ENCODE peak calls at places on chromosome 17, in six cellular contexts. H is astrocyte of the cerebellum, I is ovary, V is astrocyte of the spinal cord, Z is testis, B is keratinocyte. J is an unnamed sample.

GRCh38 chr17:41394254-41395016 is 3.0 kb downstream of the KRT31 start:
- DNase-seq in H (no peak), I (no peak), V (no peak), Z (no peak), B (peak), J (no peak)

GRCh38 chr17:39739020-39739884 is 1.5 kb downstream of the GRB7 start:
- DNase-seq in H (no peak), I (peak), V (no peak), Z (peak), B (peak), J (no peak)

GRCh38 chr17:17403899-17404576 is 72.8 kb upstream of the MED9 start:
- DNase-seq in H (no peak), I (no peak), V (no peak), Z (no peak), B (no peak), J (no peak)

GRCh38 chr17:78622491-78623265 is 45.5 kb upstream of the DNAH17 start:
- DNase-seq in H (no peak), I (no peak), V (no peak), Z (no peak), B (no peak), J (no peak)

GRCh38 chr17:6023452-6023851 is 46.7 kb upstream of the WSCD1 start:
- DNase-seq in H (no peak), I (no peak), V (no peak), Z (no peak), B (no peak), J (no peak)

GRCh38 chr17:77772899-77773358 is 185.6 kb upstream of the TNRC6C start:
- DNase-seq in H (no peak), I (no peak), V (no peak), Z (no peak), B (no peak), J (no peak)

GRCh38 chr17:32283745-32284207 is 18.1 kb downstream of the RHBDL3 start:
- DNase-seq in H (no peak), I (peak), V (no peak), Z (peak), B (no peak), J (peak)

GRCh38 chr17:2054740-2055493 is at the start of gene HIC1:
- DNase-seq in H (no peak), I (peak), V (peak), Z (peak), B (no peak), J (peak)

GRCh38 chr17:27473748-27474609 is 17.7 kb downstream of the KSR1 start:
- DNase-seq in H (no peak), I (no peak), V (no peak), Z (no peak), B (no peak), J (peak)

GRCh38 chr17:78345791-78346494 is 13.9 kb downstream of the SOCS3 start:
- DNase-seq in H (no peak), I (no peak), V (no peak), Z (no peak), B (no peak), J (no peak)

GRCh38 chr17:40458001-40458791 is 14.9 kb downstream of the IGFBP4 start:
- DNase-seq in H (peak), I (peak), V (peak), Z (no peak), B (peak), J (peak)

GRCh38 chr17:40344321-40345160 is 20.0 kb downstream of the GJD3 start:
- DNase-seq in H (no peak), I (peak), V (no peak), Z (no peak), B (no peak), J (no peak)

GRCh38 chr17:29150191-29150590 is 30.0 kb downstream of the MYO18A start:
- DNase-seq in H (no peak), I (no peak), V (no peak), Z (no peak), B (peak), J (no peak)

GRCh38 chr17:48636177-48637018 is 10.2 kb upstream of the HOXB9 start:
- DNase-seq in H (no peak), I (no peak), V (peak), Z (peak), B (no peak), J (peak)

GRCh38 chr17:46795379-46795952 is 23.0 kb downstream of the WNT3 start:
- DNase-seq in H (no peak), I (no peak), V (peak), Z (no peak), B (no peak), J (peak)

GRCh38 chr17:30244853-30245385 is 9.4 kb upstream of the SLC6A4 start:
- DNase-seq in H (no peak), I (no peak), V (peak), Z (no peak), B (no peak), J (peak)

GRCh38 chr17:78541488-78542237 is 35.5 kb downstream of the DNAH17 start:
- DNase-seq in H (no peak), I (no peak), V (no peak), Z (no peak), B (no peak), J (peak)

GRCh38 chr17:17226451-17227265 is 10.3 kb downstream of the FLCN start:
- DNase-seq in H (no peak), I (peak), V (no peak), Z (no peak), B (no peak), J (no peak)

GRCh38 chr17:78127240-78127887 is 1.2 kb downstream of the TMC6 start:
- DNase-seq in H (no peak), I (no peak), V (no peak), Z (peak), B (no peak), J (no peak)

GRCh38 chr17:40079545-40079944 is 16.8 kb downstream of the THRA start:
- DNase-seq in H (no peak), I (no peak), V (no peak), Z (no peak), B (no peak), J (no peak)

GRCh38 chr17:1764274-1764673 is 2.4 kb downstream of the SERPINF1 start:
- DNase-seq in H (no peak), I (peak), V (peak), Z (peak), B (no peak), J (peak)

GRCh38 chr17:50837980-50838954 is 2.9 kb downstream of the WFIKKN2 start:
- DNase-seq in H (no peak), I (no peak), V (no peak), Z (no peak), B (no peak), J (no peak)

GRCh38 chr17:73642659-73643011 is 1.6 kb downstream of the SDK2 start:
- DNase-seq in H (no peak), I (no peak), V (no peak), Z (no peak), B (no peak), J (no peak)
- H3K4me3 ChIP-seq in H (peak), I (no peak), V (no peak), Z (peak), B (peak), J (no peak)

DNA sequence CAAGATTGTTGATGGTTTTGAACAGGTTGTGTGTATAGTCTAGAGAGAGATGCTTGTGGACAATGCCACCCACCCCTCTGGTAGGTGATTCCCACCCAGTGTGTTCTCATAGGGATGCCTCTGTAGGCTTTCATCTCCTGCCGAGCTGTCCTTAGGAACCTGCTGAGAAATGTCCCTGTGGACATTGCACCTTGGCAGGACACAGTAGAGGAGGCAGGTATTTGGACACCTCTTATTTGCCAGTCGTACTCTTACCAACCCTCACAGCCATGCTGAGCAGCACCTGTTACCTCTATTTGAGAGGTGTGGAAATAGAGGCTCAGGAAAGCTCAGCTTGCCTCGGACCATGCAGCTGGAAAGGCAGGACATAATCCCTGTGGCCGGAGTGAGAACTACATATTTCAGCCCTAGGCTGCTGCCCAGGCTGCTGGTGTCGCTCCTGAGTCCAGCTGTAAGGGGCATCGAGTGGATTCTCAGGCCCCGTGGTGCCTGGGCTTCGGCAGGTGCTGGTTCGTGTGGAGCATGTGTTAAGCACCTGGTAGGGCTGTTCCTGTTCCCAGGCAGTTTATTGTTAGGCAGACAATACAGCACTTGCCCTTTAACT is 33.3 kb downstream of the EPN2 start:
- DNase-seq in H (no peak), I (no peak), V (no peak), Z (no peak), B (no peak), J (no peak)
- TF ChIP-seq CTCF in H (peak), I (no peak), V (no peak), Z (no peak), B (no peak), J (peak)

GRCh38 chr17:60390223-60390622 is 1.7 kb downstream of the USP32 start:
- DNase-seq in H (peak), I (no peak), V (peak), Z (no peak), B (peak), J (peak)

GRCh38 chr17:60387666-60388065 is 4.3 kb downstream of the USP32 start:
- DNase-seq in H (no peak), I (no peak), V (no peak), Z (no peak), B (no peak), J (no peak)

GRCh38 chr17:60386475-60387058 is 5.4 kb downstream of the USP32 start:
- DNase-seq in H (no peak), I (no peak), V (no peak), Z (no peak), B (no peak), J (no peak)

GRCh38 chr17:60390881-60391418 is 983 bp downstream of the USP32 start:
- DNase-seq in H (no peak), I (no peak), V (peak), Z (peak), B (no peak), J (peak)

GRCh38 chr17:60388742-60389141 is 3.2 kb downstream of the USP32 start:
- DNase-seq in H (no peak), I (no peak), V (no peak), Z (no peak), B (no peak), J (no peak)
- H3K4me3 ChIP-seq in H (no peak), I (no peak), V (no peak), Z (no peak), B (no peak), J (no peak)

DNA sequence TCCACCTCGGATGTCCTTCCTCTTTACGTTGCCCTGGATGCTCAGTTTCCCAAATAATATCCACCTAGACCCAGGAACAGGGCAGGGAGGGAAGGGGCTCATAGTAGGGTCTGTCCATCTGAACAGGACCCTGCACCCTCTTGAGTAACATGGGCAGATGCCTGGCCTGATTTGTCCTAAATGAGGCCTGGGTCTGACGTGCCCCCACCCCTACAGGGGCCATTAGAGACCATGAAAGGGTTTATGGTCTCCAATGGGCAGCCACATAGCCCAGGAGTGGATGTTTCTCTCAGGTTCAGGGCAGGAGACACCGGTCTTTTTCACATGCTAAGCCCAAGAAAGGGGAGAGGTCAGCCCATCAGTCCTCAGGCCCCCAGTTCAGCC is 6.8 kb downstream of the CACNG1 start:
- DNase-seq in H (no peak), I (no peak), V (no peak), Z (no peak), B (no peak), J (no peak)
- TF ChIP-seq CTCF in H (no peak), I (no peak), V (no peak), Z (no peak), B (no peak), J (no peak)

GRCh38 chr17:7295230-7296180 is 1.1 kb upstream of the YBX2 start:
- DNase-seq in H (no peak), I (no peak), V (no peak), Z (no peak), B (no peak), J (no peak)
- H3K4me3 ChIP-seq in H (no peak), I (no peak), V (no peak), Z (peak), B (peak), J (no peak)

DNA sequence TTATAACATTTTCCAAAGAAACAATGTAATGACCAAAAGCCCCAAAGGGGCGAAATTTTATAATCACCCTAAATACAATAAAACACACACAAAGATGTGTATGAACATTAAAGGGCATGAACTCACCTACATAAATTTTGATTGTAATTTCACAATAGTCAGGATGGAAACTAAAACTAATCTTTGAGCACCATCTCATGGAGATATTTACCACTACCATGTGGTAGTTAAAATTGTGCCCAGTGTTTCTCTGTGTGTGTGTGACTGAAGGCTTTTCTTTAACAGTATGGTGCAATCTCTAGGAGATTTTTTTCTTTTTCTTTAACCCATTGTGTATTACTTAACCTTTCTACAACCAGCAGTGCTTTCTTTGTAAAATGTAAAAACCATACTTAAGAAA is 19.7 kb upstream of the MEIOC start:
- DNase-seq in H (peak), I (no peak), V (peak), Z (no peak), B (no peak), J (peak)
- TF ChIP-seq CTCF in H (peak), I (peak), V (peak), Z (no peak), B (peak), J (peak)

DNA sequence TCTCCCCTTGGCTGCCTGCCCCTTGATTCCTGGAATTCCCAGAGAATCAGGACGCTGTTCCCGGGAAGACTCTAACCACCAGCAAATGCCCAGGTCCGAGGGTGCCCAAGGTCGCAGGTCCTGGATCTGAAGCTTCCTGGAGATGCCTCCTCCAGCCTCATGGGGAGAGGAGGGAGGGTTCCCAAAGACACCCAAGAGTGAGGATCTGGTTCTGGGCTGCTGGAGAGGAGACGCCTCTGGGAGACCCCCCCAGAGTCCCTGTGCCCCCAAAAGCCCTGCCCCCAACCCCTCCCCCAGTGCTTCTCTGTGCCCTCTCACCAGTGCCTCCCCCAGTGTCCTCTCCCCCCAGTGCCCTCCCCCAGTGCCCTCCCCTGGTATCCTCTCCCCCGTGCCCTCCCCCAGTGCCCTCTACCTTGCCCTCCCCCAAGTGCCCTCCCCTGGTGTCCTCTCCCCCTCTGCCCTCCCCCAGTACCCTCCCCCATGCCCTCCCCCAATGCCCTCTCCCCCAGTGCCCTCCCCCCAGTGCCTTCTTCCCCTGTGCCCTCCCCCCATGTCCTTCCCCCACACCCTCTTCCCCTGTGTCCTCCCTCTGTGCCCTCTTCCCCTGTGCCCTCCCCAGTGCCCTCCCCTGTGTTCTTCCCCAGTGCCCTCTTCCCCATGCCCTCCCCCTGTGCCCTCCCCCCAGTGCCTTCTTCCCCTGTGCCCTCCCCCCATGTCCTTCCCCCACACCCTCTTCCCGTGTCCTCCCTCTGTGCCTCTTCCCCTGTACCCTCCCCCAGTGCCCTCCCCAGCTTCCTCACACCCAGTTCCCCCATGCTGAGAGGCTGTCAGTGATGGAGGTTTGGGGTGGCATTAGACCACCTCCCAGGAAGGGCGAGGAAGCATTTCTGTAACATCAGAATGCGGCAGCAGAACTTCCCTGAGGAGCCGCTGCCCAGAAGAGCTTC is 6.3 kb upstream of the SECTM1 start:
- DNase-seq in H (no peak), I (no peak), V (no peak), Z (no peak), B (no peak), J (no peak)
- H3K4me3 ChIP-seq in H (peak), I (peak), V (peak), Z (no peak), B (peak), J (peak)

DNA sequence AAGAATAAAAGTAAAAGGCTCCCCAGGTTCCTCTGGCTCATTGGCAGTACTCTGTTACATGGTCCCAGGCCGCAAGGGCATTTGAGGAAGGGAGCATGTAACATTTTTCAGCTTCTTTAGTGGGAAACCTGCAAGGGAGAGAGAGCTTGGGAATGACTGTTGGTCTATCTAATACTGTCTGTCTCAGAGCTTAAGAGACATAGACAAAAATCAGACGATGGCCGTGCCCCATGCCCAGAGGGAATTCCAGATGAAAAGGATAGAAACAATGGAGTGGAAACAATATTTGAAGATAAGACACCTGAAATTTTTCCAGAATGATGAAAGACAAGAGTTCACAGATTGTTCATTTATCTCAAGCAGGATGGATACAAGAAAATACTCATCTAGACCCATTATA is 48.1 kb upstream of the ADORA2B start:
- DNase-seq in H (no peak), I (no peak), V (no peak), Z (no peak), B (no peak), J (no peak)
- TF ChIP-seq CTCF in H (no peak), I (no peak), V (no peak), Z (no peak), B (no peak), J (no peak)

GRCh38 chr17:66543526-66543925 is 241.1 kb downstream of the PRKCA start:
- DNase-seq in H (no peak), I (no peak), V (no peak), Z (no peak), B (no peak), J (no peak)
- H3K4me3 ChIP-seq in H (no peak), I (no peak), V (no peak), Z (no peak), B (no peak), J (no peak)

DNA sequence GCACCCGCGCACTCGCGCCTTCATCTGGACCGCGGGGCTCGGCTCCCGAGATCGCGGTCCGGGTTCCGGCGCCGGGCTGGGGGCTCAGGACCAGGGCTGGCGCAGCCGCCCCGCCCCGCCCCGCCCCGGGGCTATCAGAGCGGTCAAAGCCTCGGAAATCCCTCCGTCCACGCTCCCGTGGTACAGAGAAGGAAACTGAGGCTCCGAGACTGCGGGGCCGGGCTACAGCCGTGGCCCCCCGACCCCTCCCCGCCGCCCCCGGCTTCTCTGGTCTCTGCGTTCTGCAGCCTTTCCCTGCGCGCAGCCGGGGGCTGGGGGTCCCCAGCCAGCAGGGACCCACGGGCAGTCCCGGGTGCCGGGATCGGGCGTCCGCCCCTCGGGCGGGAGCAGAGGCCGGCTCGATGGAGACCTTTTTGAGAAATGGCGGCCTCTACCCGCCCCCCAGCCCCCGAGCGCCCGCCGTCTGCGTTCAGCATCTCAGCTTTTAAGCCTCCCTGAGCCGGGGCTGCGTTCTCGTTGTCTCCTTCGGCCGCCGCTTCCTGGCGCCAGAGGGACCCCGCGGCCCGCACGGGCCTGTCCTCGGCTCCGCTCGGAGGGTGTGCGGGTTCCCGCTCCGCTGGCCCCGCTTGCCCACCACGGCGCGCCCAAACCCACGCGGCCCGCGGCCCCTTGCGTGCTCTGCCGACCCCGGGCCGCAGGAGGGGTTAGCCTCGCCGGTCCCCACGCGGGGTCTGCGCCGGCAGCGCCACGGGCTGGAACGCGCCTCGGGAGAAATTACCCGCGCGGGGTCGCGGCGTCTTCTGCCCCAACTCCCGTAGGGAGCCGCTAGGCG is 1.5 kb upstream of the NPTX1 start:
- DNase-seq in H (no peak), I (peak), V (peak), Z (peak), B (no peak), J (peak)
- TF ChIP-seq CTCF in H (peak), I (peak), V (peak), Z (peak), B (peak), J (peak)